ENCODE peak calls at places on chromosomes 7 and 10, in nine cellular contexts. Y is stomach; M is AG04450; F is germinal center; J is neural crest cell; N is activated CD8-positive, alpha-beta memory T cell treated with anti-CD3 and anti-CD28 coated beads for 24 hours; U is foreskin fibroblast; Q is lower lobe of right lung; O is KBM-7. D is an unnamed sample.

GRCh38 chr10:12960431-12960898 is 41.0 kb downstream of the CCDC3 start:
- DNase-seq in Y (peak), M (no peak), F (no peak), J (no peak), N (no peak), U (no peak), Q (no peak), O (no peak), D (no peak)

GRCh38 chr10:63681965-63682704 is 160.9 kb downstream of the REEP3 start:
- DNase-seq in Y (no peak), M (peak), F (no peak), J (no peak), N (no peak), U (peak), Q (no peak), O (no peak), D (no peak)

GRCh38 chr10:88931548-88931947 is 21.0 kb downstream of the ACTA2 start:
- DNase-seq in Y (no peak), M (no peak), F (no peak), J (no peak), N (no peak), U (no peak), Q (no peak), O (no peak), D (no peak)

GRCh38 chr10:32461203-32461602 is 15.3 kb downstream of the CCDC7 start:
- DNase-seq in Y (no peak), M (no peak), F (no peak), J (no peak), N (no peak), U (no peak), Q (no peak), O (no peak), D (no peak)

GRCh38 chr7:37916673-37917660 is at the start of gene SFRP4:
- DNase-seq in Y (no peak), M (no peak), F (peak), J (peak), N (no peak), U (peak), Q (peak), O (peak), D (peak)

GRCh38 chr7:136868496-136869005 is at the start of gene CHRM2:
- DNase-seq in Y (no peak), M (peak), F (no peak), J (peak), N (no peak), U (peak), Q (no peak), O (peak), D (peak)

GRCh38 chr7:2982831-2983230 is 60.8 kb downstream of the CARD11 start:
- DNase-seq in Y (no peak), M (no peak), F (no peak), J (no peak), N (peak), U (no peak), Q (no peak), O (peak), D (no peak)

GRCh38 chr10:57786850-57787750 is 480.6 kb downstream of the IPMK start:
- DNase-seq in Y (no peak), M (no peak), F (no peak), J (no peak), N (no peak), U (no peak), Q (no peak), O (no peak), D (no peak)

GRCh38 chr10:131812736-131813604 is 87.8 kb upstream of the PPP2R2D start:
- DNase-seq in Y (peak), M (no peak), F (no peak), J (no peak), N (no peak), U (no peak), Q (no peak), O (no peak), D (no peak)

GRCh38 chr7:80918406-80918805 is 445 bp downstream of the SEMA3C start:
- DNase-seq in Y (no peak), M (no peak), F (no peak), J (no peak), N (no peak), U (peak), Q (no peak), O (peak), D (peak)

GRCh38 chr10:108631332-108631731 is 1292.0 kb downstream of the XPNPEP1 start:
- DNase-seq in Y (no peak), M (no peak), F (no peak), J (no peak), N (no peak), U (no peak), Q (no peak), O (no peak), D (no peak)

GRCh38 chr10:101291254-101292193 is 62.3 kb upstream of the LBX1 start:
- DNase-seq in Y (peak), M (no peak), F (peak), J (peak), N (peak), U (peak), Q (peak), O (peak), D (no peak)